ENCODE peak calls at places on chromosomes 6 and 20, in six cellular contexts. A is ureter; Y is iPS-NIHi11; K is iris pigment epithelial cell; U is activated B cell treated with CpG ODN at 0.5 μM for 24 hours; V is stimulated activated CD8-positive, alpha-beta memory T cell treated with anti-CD3 and anti-CD28 coated beads, Interleukin-2, amount 100 ng/mL, for 1 hour. B is an unnamed sample.

GRCh38 chr20:39632757-39633156 is 670.6 kb downstream of the DHX35 start:
- DNase-seq in A (no peak), Y (no peak), K (no peak), U (no peak), V (no peak), B (no peak)

GRCh38 chr20:46214831-46215488 is 93.3 kb downstream of the CDH22 start:
- DNase-seq in A (no peak), Y (no peak), K (no peak), U (no peak), V (no peak), B (no peak)

GRCh38 chr20:57930328-57930727 is 220.5 kb upstream of the PMEPA1 start:
- DNase-seq in A (no peak), Y (no peak), K (no peak), U (no peak), V (no peak), B (peak; percentile 49)

GRCh38 chr6:96562886-96563285 is at the start of gene FHL5:
- DNase-seq in A (no peak), Y (no peak), K (peak; percentile 38), U (no peak), V (no peak), B (no peak)

GRCh38 chr6:87498048-87498447 is 25.3 kb downstream of the SLC35A1 start:
- DNase-seq in A (no peak), Y (no peak), K (no peak), U (no peak), V (no peak), B (no peak)

GRCh38 chr6:89794324-89794723 is 25.3 kb downstream of the MDN1 start:
- DNase-seq in A (no peak), Y (no peak), K (no peak), U (no peak), V (no peak), B (no peak)

GRCh38 chr20:10992776-10993175 is 319.0 kb upstream of the JAG1 start:
- DNase-seq in A (no peak), Y (no peak), K (peak; percentile 50), U (no peak), V (no peak), B (no peak)

GRCh38 chr20:57249772-57250171 is 16.7 kb downstream of the BMP7 start:
- DNase-seq in A (no peak), Y (no peak), K (no peak), U (no peak), V (no peak), B (no peak)

GRCh38 chr6:6635291-6635690 is 46.8 kb downstream of the LY86 start:
- DNase-seq in A (no peak), Y (no peak), K (no peak), U (no peak), V (no peak), B (no peak)

GRCh38 chr20:36147707-36148106 is 6.8 kb upstream of the EPB41L1 start:
- DNase-seq in A (no peak), Y (no peak), K (peak; percentile 75), U (no peak), V (no peak), B (no peak)

GRCh38 chr6:2085657-2086056 is 159.7 kb downstream of the GMDS start:
- DNase-seq in A (no peak), Y (no peak), K (no peak), U (no peak), V (no peak), B (no peak)

GRCh38 chr6:42260972-42261371 is 43.3 kb upstream of the MRPS10 start:
- DNase-seq in A (no peak), Y (peak; percentile 90), K (no peak), U (no peak), V (no peak), B (peak; percentile 83)

GRCh38 chr6:43811101-43812099 is 41.4 kb downstream of the VEGFA start:
- DNase-seq in A (no peak), Y (no peak), K (no peak), U (no peak), V (no peak), B (no peak)

GRCh38 chr6:72968704-72969103 is 256.6 kb downstream of the KHDC1L start:
- DNase-seq in A (no peak), Y (no peak), K (peak; percentile 52), U (no peak), V (no peak), B (no peak)

GRCh38 chr6:116764961-116765841 is at the start of gene FAM162B:
- DNase-seq in A (peak; percentile 52), Y (peak; percentile 70), K (peak; percentile 18), U (no peak), V (no peak), B (peak; percentile 69)

GRCh38 chr6:70166088-70166958 is 136.6 kb downstream of the COL9A1 start:
- DNase-seq in A (peak; percentile 45), Y (peak; percentile 64), K (peak; percentile 57), U (no peak), V (no peak), B (no peak)

GRCh38 chr6:149392093-149392492 is 8.0 kb upstream of the SUMO4 start:
- DNase-seq in A (no peak), Y (no peak), K (no peak), U (no peak), V (no peak), B (no peak)

GRCh38 chr6:21984551-21984950 is 312.3 kb downstream of the PRL start:
- DNase-seq in A (no peak), Y (no peak), K (no peak), U (no peak), V (no peak), B (peak; percentile 16)

GRCh38 chr6:87641065-87641692 is 51.2 kb downstream of the ORC3 start:
- DNase-seq in A (no peak), Y (no peak), K (no peak), U (no peak), V (no peak), B (no peak)

GRCh38 chr6:14882394-14883073 is 363.3 kb upstream of the JARID2 start:
- DNase-seq in A (no peak), Y (no peak), K (peak; percentile 39), U (no peak), V (no peak), B (no peak)

GRCh38 chr6:2127484-2127911 is 117.9 kb downstream of the GMDS start:
- DNase-seq in A (peak; percentile 50), Y (no peak), K (no peak), U (peak; percentile 37), V (peak; percentile 1), B (no peak)

GRCh38 chr20:57504411-57504810 is 20.5 kb downstream of the CTCFL start:
- DNase-seq in A (no peak), Y (no peak), K (no peak), U (no peak), V (no peak), B (no peak)

GRCh38 chr20:23243791-23244190 is 106.8 kb upstream of the NXT1 start:
- DNase-seq in A (no peak), Y (no peak), K (no peak), U (no peak), V (no peak), B (no peak)

GRCh38 chr6:98824163-98824906 is 10.0 kb upstream of the POU3F2 start:
- DNase-seq in A (no peak), Y (peak; percentile 35), K (no peak), U (no peak), V (no peak), B (peak; percentile 67)

GRCh38 chr20:56249244-56249955 is 868 bp downstream of the MC3R start:
- DNase-seq in A (no peak), Y (peak; percentile 56), K (peak; percentile 2), U (no peak), V (no peak), B (peak; percentile 31)

GRCh38 chr6:13923527-13924145 is 1.1 kb upstream of the RNF182 start:
- DNase-seq in A (no peak), Y (no peak), K (peak; percentile 44), U (no peak), V (no peak), B (no peak)

GRCh38 chr6:19812512-19813119 is 24.6 kb upstream of the ID4 start:
- DNase-seq in A (no peak), Y (peak; percentile 31), K (peak; percentile 62), U (no peak), V (no peak), B (peak; percentile 36)

GRCh38 chr20:32474967-32475819 is 109.9 kb downstream of the NOL4L start:
- DNase-seq in A (peak; percentile 94), Y (peak; percentile 85), K (peak; percentile 98), U (no peak), V (no peak), B (peak; percentile 59)

B was measured in SK-N-SH.